ENCODE peak calls at places on chromosomes 4 and X, in nine cellular contexts. Q is aorta, W is uterus, F is right lobe of liver, L is esophagus squamous epithelium, K is ovary, P is AG04450, Y is A549, H is GM23248. E is an unnamed sample.

GRCh38 chr4:128338634-128339355 is 51.2 kb upstream of the PGRMC2 start:
- DNase-seq in L (no peak), H (peak; percentile 90), Y (no peak), F (no peak), Q (no peak), P (peak; percentile 53), W (no peak), K (no peak), E (no peak)

GRCh38 chr4:168541608-168541953 is 44.7 kb downstream of the PALLD start:
- DNase-seq in L (no peak), K (no peak), Q (no peak), W (no peak), H (peak; percentile 77), P (no peak), F (no peak), Y (no peak), E (no peak)

GRCh38 chr4:16297003-16297402 is 70.7 kb upstream of the TAPT1 start:
- DNase-seq in L (no peak), P (no peak), Y (no peak), F (no peak), K (no peak), H (peak; percentile 2), Q (no peak), W (no peak), E (no peak)

GRCh38 chrX:136146614-136147319 is 566 bp upstream of the FHL1 start:
- DNase-seq in K (no peak), H (peak; percentile 25), L (no peak), F (no peak), W (no peak), P (no peak), Y (peak; percentile 12), Q (peak; percentile 49), E (no peak)

GRCh38 chrX:40346379-40346778 is 234.4 kb upstream of the ATP6AP2 start:
- DNase-seq in F (no peak), Y (no peak), W (no peak), K (no peak), Q (no peak), L (no peak), P (no peak), H (no peak), E (no peak)

GRCh38 chr4:123588631-123589223 is 192.1 kb downstream of the SPRY1 start:
- DNase-seq in H (peak; percentile 57), P (no peak), K (no peak), Q (no peak), F (no peak), L (no peak), Y (peak; percentile 16), W (no peak), E (no peak)

GRCh38 chr4:13762126-13762525 is 134.6 kb upstream of the BOD1L1 start:
- DNase-seq in P (no peak), Y (no peak), L (no peak), K (no peak), F (no peak), W (no peak), Q (no peak), H (peak; percentile 27), E (no peak)

GRCh38 chrX:69257504-69258127 is 92.4 kb upstream of the PJA1 start:
- DNase-seq in F (no peak), P (no peak), L (no peak), Y (no peak), Q (no peak), H (no peak), K (no peak), W (no peak), E (no peak)

GRCh38 chr4:13538427-13538973 is 5.8 kb downstream of the NKX3-2 start:
- DNase-seq in H (no peak), K (no peak), F (no peak), W (no peak), L (no peak), Q (no peak), Y (no peak), P (no peak), E (no peak)

GRCh38 chr4:48173055-48173991 is 39.3 kb upstream of the TXK start:
- DNase-seq in Y (peak; percentile 41), H (peak; percentile 69), Q (no peak), W (no peak), P (peak; percentile 36), L (no peak), K (no peak), F (no peak), E (no peak)

GRCh38 chr4:78846258-78846657 is 70.1 kb downstream of the BMP2K start:
- DNase-seq in L (no peak), P (no peak), Y (no peak), H (peak; percentile 4), Q (no peak), F (no peak), W (no peak), K (no peak), E (no peak)

GRCh38 chr4:168515222-168516011 is 18.6 kb downstream of the PALLD start:
- DNase-seq in H (no peak), K (no peak), F (peak; percentile 61), P (no peak), Q (no peak), Y (no peak), W (no peak), L (no peak), E (no peak)

GRCh38 chr4:84503495-84504437 is 4.7 kb upstream of the NKX6-1 start:
- DNase-seq in W (no peak), F (no peak), H (peak; percentile 83), P (peak; percentile 21), Y (peak; percentile 56), Q (no peak), K (no peak), L (no peak), E (no peak)

GRCh38 chr4:8910100-8910821 is 38.6 kb upstream of the HMX1 start:
- DNase-seq in Y (no peak), W (no peak), H (no peak), P (no peak), L (no peak), K (peak; percentile 17), F (peak; percentile 23), Q (peak; percentile 27), E (no peak)

GRCh38 chrX:119942173-119942819 is 1.3 kb downstream of the NKAP start:
- DNase-seq in F (no peak), P (no peak), L (no peak), Q (no peak), H (no peak), K (no peak), Y (no peak), W (no peak), E (no peak)
- H3K27ac ChIP-seq in F (no peak overlapping the region), P (no peak overlapping the region), L (peak overlapping the region; percentile 86), Q (peak overlapping the region; percentile 96), H (peak overlapping the region; percentile 91), K (no peak overlapping the region), Y (peak overlapping the region; percentile 97), W (peak overlapping the region; percentile 87), E (no peak overlapping the region)

DNA sequence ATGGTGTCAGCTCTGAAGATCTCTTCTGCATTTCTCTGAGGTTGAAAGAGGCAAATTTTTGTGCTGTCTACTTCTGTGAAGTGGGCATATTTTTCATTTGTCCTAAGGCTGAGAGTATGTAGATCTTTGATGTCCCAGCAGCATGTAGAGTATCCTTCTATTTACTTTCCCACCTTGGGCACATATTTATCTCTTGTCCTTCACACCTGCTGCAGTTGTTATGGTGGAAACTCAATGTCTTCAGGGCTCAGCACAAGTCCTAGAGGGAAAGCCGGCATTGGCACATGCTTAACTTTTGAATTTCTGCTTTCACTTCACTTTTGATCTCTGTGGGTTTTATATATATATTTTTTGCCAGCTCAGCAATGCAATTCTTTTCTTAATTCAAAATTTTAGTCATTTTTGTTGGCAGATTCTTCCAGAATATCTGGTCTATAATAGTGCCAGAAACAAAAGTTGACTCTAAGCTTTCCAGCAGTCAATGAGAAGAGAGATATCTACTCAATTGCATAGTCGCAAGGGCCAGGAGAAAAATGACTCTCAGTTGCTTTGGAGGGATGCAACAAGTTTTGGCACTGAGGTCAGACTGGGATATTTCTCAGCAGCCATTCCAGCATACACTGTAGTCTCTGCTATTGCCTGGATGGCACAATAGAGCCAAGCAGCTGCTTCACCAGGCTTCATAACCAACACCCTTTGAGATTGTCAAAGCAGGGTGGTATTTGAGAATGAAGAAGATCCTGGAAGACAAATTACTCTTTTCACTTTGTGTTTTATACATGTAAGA is 127.8 kb upstream of the FAT1 start:
- DNase-seq in K (no peak), H (no peak), W (no peak), L (no peak), Y (no peak), P (no peak), F (no peak), Q (no peak), E (no peak)
- H3K27ac ChIP-seq in K (no peak overlapping the region), H (no peak overlapping the region), W (no peak overlapping the region), L (peak overlapping the region; percentile 56), Y (no peak overlapping the region), P (no peak overlapping the region), F (no peak overlapping the region), Q (no peak overlapping the region), E (no peak overlapping the region)

GRCh38 chr4:182193261-182193660 is 49.9 kb upstream of the TENM3 start:
- DNase-seq in Y (no peak), F (no peak), L (no peak), K (no peak), P (no peak), Q (no peak), H (no peak), W (no peak), E (no peak)

GRCh38 chr4:182190306-182190705 is 52.9 kb upstream of the TENM3 start:
- DNase-seq in H (no peak), Y (no peak), K (no peak), L (no peak), Q (no peak), P (no peak), W (no peak), F (no peak), E (no peak)

GRCh38 chr4:182189107-182189878 is 53.9 kb upstream of the TENM3 start:
- DNase-seq in Q (no peak), Y (no peak), L (no peak), F (no peak), P (peak; percentile 73), W (peak; percentile 47), H (peak; percentile 63), K (no peak), E (no peak)

GRCh38 chr4:182194115-182194834 is 48.9 kb upstream of the TENM3 start:
- DNase-seq in W (no peak), Y (no peak), P (no peak), F (no peak), Q (no peak), L (no peak), H (no peak), K (no peak), E (no peak)

DNA sequence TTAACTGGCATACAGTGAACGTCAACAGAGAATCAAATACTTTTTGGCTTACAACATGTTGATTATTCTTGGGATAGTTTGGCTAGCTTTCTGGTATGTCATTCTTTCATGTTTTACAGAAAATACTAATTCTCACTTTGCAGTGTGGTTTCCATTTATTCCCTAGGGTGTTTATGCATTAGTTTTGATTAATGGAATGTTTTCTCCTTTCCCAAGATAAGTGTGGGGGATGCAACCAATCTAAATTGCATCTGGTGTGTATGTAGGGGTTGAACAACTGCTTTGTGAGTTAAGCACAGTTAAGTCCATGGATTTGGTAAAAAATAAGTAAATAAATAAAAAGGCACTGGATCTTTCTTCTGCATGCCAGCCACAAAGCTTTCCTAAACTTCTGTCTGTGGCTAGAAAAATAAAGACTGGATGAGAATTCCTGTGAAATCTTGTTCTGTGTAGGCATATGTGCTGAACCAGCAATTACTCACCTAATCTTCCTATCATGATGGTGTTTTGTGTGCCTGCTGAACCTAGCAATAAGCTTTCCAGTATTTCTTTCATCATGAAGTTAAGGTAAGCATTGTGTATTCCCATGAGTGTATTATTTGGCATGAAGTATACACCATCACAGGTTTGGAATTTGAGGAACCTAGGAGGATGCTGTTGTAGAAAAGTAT is 50.6 kb upstream of the TENM3 start:
- DNase-seq in F (no peak), H (no peak), W (no peak), Q (no peak), L (no peak), P (no peak), K (no peak), Y (no peak), E (no peak)
- H3K27ac ChIP-seq in F (no peak overlapping the region), H (no peak overlapping the region), W (no peak overlapping the region), Q (no peak overlapping the region), L (no peak overlapping the region), P (no peak overlapping the region), K (no peak overlapping the region), Y (no peak overlapping the region), E (no peak overlapping the region)

GRCh38 chr4:37981425-37981824 is 21.2 kb downstream of the PTTG2 start:
- DNase-seq in P (no peak), W (no peak), K (no peak), Q (no peak), Y (no peak), F (no peak), L (no peak), H (no peak), E (no peak)
- H3K27ac ChIP-seq in P (no peak overlapping the region), W (peak overlapping the region; percentile 75), K (no peak overlapping the region), Q (peak overlapping the region; percentile 67), Y (no peak overlapping the region), F (no peak overlapping the region), L (no peak overlapping the region), H (no peak overlapping the region), E (no peak overlapping the region)